ENCODE peak calls at places on chromosomes 4 and X, in ten cellular contexts. M is right cardiac atrium; B is left ventricle myocardium inferior; U is body of pancreas; N is CD8-positive, alpha-beta T cell; C is stomach; D is MM.1S; A is pancreas; G is upper lobe of left lung; Q is heart left ventricle. K is an unnamed sample. For H3K9me3, H3K4me1 and H3K27me3, the result is how much of the 10 kb centered on the place peaks cover.

GRCh38 chrX:124895947-124896346 is 423.7 kb upstream of the TEX13C start:
- DNase-seq in B (no peak), M (no peak), D (no peak), A (no peak), U (no peak), G (no peak), N (no peak), Q (no peak), C (no peak), K (no peak)

GRCh38 chr4:154004859-154005520 is 216.1 kb upstream of the SFRP2 start:
- DNase-seq in G (no peak), C (no peak), Q (no peak), U (peak), N (no peak), A (no peak), D (no peak), B (no peak), M (no peak), K (no peak)

GRCh38 chrX:8139713-8140112 is 31.4 kb downstream of the VCX2 start:
- DNase-seq in N (no peak), B (no peak), U (no peak), C (no peak), A (no peak), M (no peak), G (no peak), D (no peak), Q (no peak), K (no peak)

GRCh38 chrX:147902270-147902669 is 9.4 kb upstream of the FMR1 start:
- DNase-seq in B (no peak), N (no peak), D (no peak), G (no peak), C (no peak), A (no peak), M (no peak), Q (no peak), U (no peak), K (no peak)

GRCh38 chrX:65932173-65933084 is 107.5 kb downstream of the VSIG4 start:
- DNase-seq in Q (peak), M (no peak), C (no peak), N (no peak), B (no peak), G (peak), A (no peak), U (no peak), D (no peak), K (peak)

GRCh38 chr4:102036619-102037376 is 246.3 kb downstream of the BANK1 start:
- DNase-seq in Q (no peak), D (no peak), B (no peak), A (no peak), G (no peak), U (no peak), M (no peak), N (no peak), C (no peak), K (no peak)

GRCh38 chr4:6687947-6688878 is 5.5 kb upstream of the S100P start:
- DNase-seq in N (no peak), D (no peak), C (no peak), Q (no peak), A (no peak), U (no peak), M (no peak), G (no peak), B (no peak), K (no peak)

GRCh38 chr4:37837446-37837845 is 11.0 kb downstream of the PGM2 start:
- DNase-seq in M (no peak), Q (no peak), A (no peak), B (no peak), N (no peak), D (no peak), G (no peak), U (no peak), C (no peak), K (no peak)

GRCh38 chr4:98510757-98511517 is 147.5 kb downstream of the TSPAN5 start:
- DNase-seq in G (no peak), A (no peak), Q (no peak), U (no peak), B (no peak), M (no peak), D (peak), C (no peak), N (no peak), K (no peak)

GRCh38 chr4:30717208-30718020 is 2.8 kb upstream of the PCDH7 start:
- DNase-seq in Q (peak), M (peak), A (peak), U (peak), N (no peak), G (peak), D (peak), B (peak), C (peak), K (peak)

GRCh38 chr4:183995489-183996049 is 90.5 kb downstream of the STOX2 start:
- DNase-seq in B (no peak), C (no peak), Q (no peak), U (no peak), D (no peak), M (no peak), G (peak), A (no peak), N (no peak), K (no peak)

GRCh38 chr4:86596802-86597201 is 2.7 kb downstream of the PTPN13 start:
- DNase-seq in M (no peak), Q (no peak), N (no peak), A (no peak), G (no peak), U (no peak), D (no peak), B (no peak), C (no peak), K (no peak)

GRCh38 chrX:123481908-123482873 is 250.7 kb downstream of the THOC2 start:
- DNase-seq in D (no peak), U (no peak), A (no peak), B (no peak), Q (no peak), C (no peak), M (no peak), G (no peak), N (no peak), K (no peak)

GRCh38 chr4:145879598-145879997 is 59.0 kb downstream of the ZNF827 start:
- DNase-seq in A (no peak), M (no peak), G (no peak), D (no peak), N (no peak), Q (no peak), C (no peak), B (no peak), U (no peak), K (no peak)

GRCh38 chr4:144788469-144788868 is 142.5 kb downstream of the HHIP start:
- DNase-seq in G (no peak), Q (no peak), C (no peak), U (no peak), M (no peak), B (no peak), D (no peak), A (no peak), N (no peak), K (no peak)

GRCh38 chrX:2514131-2514530 is 13.4 kb upstream of the DHRSX start:
- DNase-seq in M (no peak), C (no peak), G (no peak), U (no peak), B (no peak), D (no peak), N (no peak), Q (no peak), A (no peak), K (no peak)

GRCh38 chr4:4995103-4995761 is 24.0 kb downstream of the CYTL1 start:
- DNase-seq in C (peak), Q (peak), A (peak), B (peak), U (peak), D (peak), N (no peak), G (no peak), M (peak), K (peak)

GRCh38 chrX:150086371-150086770 is 148.1 kb upstream of the EOLA2 start:
- DNase-seq in U (no peak), A (no peak), N (no peak), D (no peak), M (no peak), C (no peak), G (no peak), B (no peak), Q (no peak), K (no peak)

GRCh38 chr4:173490256-173490655 is 39.8 kb downstream of the HAND2 start:
- DNase-seq in B (no peak), A (no peak), N (no peak), M (no peak), D (no peak), Q (no peak), G (no peak), C (no peak), U (no peak), K (no peak)

GRCh38 chrX:149267878-149268813 is 237.0 kb downstream of the IDS start:
- DNase-seq in C (no peak), Q (no peak), N (no peak), U (no peak), G (no peak), A (no peak), M (no peak), D (no peak), B (no peak), K (no peak)

GRCh38 chr4:153474251-153474650 is 8.1 kb downstream of the TMEM131L start:
- DNase-seq in N (no peak), B (no peak), A (no peak), Q (no peak), C (no peak), U (no peak), M (no peak), G (no peak), D (no peak), K (no peak)

GRCh38 chr4:109067509-109068205 is 234.8 kb downstream of the COL25A1 start:
- DNase-seq in B (peak), A (peak), U (peak), N (no peak), C (no peak), G (no peak), D (no peak), Q (peak), M (no peak), K (peak)

GRCh38 chr4:913280-913618 is 18.9 kb downstream of the GAK start:
- DNase-seq in G (no peak), U (no peak), D (no peak), A (no peak), M (no peak), C (no peak), B (no peak), N (no peak), Q (no peak), K (no peak)

GRCh38 chr4:36233567-36234266 is 10.6 kb downstream of the ARAP2 start:
- DNase-seq in B (no peak), M (no peak), D (no peak), C (no peak), U (no peak), Q (no peak), A (no peak), G (no peak), N (no peak), K (no peak)

GRCh38 chr4:36235306-36235705 is 9.0 kb downstream of the ARAP2 start:
- DNase-seq in M (no peak), A (no peak), G (no peak), C (no peak), N (no peak), Q (no peak), D (no peak), B (no peak), U (no peak), K (peak)

GRCh38 chr4:36237366-36238353 is 6.7 kb downstream of the ARAP2 start:
- DNase-seq in M (no peak), D (no peak), G (no peak), C (no peak), A (no peak), U (no peak), N (no peak), Q (no peak), B (no peak), K (no peak)

GRCh38 chr4:36241771-36242170 is 2.5 kb downstream of the ARAP2 start:
- DNase-seq in N (no peak), U (no peak), Q (no peak), G (no peak), B (no peak), D (peak), C (no peak), M (no peak), A (no peak), K (peak)

DNA sequence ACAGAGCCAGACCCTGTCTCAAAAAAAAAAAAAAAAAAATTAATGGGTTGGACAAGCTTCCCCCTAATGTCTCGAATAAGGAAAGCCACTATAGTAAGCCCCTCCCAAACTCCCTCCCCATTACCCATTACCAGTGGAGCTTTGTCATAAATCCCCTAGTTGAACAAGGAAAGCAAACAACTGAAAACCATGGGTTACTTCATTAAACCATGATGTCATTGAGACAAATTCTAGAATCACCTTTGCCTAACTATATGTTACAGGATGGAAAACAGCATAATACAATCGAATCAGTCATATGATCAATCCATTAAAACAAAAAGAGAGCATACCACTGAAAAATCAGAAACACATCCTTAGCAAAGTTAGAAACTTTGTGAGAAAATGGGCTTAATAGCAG is 8.2 kb downstream of the ARAP2 start:
- DNase-seq in N (no peak), A (no peak), U (no peak), C (no peak), B (no peak), Q (no peak), G (no peak), M (no peak), D (no peak), K (no peak)
- H3K9me3 ChIP-seq in N (under half), A (under half), U (under half), C (under half), B (under half), Q (under half), G (under half), M (under half), D (under half), K (under half)

DNA sequence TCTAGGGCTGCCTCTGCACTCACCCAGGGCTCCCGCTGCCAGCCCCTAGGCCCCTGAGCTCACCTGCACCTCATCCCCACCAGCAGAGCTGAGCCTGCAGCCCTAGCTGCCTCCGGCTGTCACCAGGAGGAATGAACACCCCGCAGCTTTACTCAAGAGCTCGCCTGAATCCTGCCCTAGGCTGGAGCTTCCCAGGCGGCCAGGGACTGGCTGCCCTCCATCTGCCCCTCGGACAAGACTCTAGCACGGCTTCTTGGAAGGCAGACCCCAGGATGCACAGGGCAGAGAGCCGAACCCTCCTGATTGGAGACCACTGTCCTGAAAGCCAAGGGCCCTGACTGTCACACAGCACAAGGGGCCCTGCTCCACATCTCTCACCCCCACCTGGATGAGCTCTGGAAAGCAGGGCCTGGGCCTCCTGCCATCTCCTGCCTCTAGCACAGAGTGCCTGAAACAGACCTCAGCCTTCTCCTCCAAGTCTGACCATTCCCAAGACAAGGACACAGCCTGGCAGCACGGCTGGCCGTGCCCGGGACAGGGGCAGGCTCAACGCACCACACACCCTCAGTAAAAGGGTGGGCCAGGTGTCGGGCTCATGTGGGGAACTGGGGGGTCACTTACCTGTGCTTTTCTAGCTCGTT is 4.4 kb downstream of the MXD4 start:
- DNase-seq in A (peak), B (peak), D (no peak), N (no peak), M (peak), G (peak), C (peak), Q (peak), U (peak), K (no peak)
- H3K4me1 ChIP-seq in A (under half), B (half or more), D (under half), N (under half), M (under half), G (half or more), C (half or more), Q (half or more), U (half or more), K (under half)

DNA sequence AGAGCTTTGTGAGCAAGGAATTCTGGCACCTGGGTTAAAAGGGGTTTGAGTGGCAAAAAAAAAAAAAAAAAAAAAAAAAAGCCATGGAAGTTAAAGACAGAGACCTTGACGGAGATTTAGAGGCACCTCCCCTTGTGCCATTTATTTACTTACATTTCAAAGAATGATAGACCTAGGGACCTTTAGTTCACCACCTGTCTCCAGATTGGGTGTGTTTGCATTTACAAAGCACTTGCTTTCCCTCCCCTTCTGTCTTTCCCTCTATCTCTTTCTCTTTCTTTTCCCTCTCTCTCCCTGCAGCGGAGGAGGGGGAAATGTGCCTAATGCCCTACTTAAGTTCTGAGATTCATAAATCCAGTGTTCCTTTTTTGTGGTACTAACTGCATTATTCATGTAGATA is 116.0 kb downstream of the IQCM start:
- DNase-seq in C (no peak), D (no peak), B (no peak), N (no peak), M (no peak), U (no peak), A (no peak), G (no peak), Q (no peak), K (no peak)
- H3K27me3 ChIP-seq in C (under half), D (under half), B (under half), N (under half), M (under half), U (under half), A (under half), G (under half), Q (under half), K (under half)

GRCh38 chrX:154310991-154311541 is 15.5 kb downstream of the TKTL1 start:
- DNase-seq in U (no peak), N (no peak), G (no peak), A (no peak), C (no peak), M (no peak), Q (peak), D (no peak), B (no peak), K (no peak)
- H3K9me3 ChIP-seq in U (under half), N (under half), G (under half), A (under half), C (under half), M (under half), Q (under half), D (under half), B (under half), K (under half)

DNA sequence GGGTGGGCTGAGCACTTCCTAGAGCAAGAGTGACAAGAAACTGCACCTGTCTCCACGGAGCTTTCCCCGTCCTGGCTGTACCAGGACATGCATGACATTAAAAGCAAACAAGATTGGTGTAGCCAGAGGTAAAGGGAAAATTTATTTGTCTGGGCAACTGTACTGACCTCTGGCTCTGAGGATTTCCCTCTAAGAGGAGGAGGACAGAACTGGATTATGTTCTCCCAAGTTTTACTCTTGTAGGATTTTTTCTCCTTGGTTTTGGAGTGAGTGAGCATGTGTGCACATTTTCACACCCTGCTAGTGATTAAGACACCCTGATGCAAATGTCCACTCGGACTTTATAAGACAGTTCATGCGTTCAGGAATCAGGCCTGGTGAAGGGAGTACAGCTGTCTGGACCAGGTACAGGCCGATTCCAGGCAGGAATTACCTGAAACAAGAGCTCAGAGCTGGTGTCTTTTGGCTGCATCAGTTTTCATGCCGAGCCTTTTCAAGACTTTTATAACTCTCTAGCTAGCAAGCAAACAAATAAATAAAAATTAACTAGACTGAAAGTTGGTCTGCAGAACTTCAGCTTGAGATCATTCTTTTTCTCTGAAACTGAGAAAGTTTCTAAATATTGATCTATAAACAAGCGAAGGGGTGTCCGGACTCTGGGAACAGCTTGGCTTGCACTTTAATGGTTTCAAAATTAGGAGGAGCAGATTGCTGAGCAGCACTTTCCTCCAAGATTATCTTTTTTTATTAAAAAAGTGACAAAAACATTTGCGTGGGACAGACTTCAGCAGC is 51.3 kb upstream of the SPRY1 start:
- DNase-seq in Q (no peak), M (no peak), D (peak), U (no peak), G (no peak), N (no peak), A (no peak), C (no peak), B (no peak), K (no peak)
- H3K4me1 ChIP-seq in Q (under half), M (under half), D (under half), U (under half), G (under half), N (under half), A (under half), C (under half), B (under half), K (under half)

DNA sequence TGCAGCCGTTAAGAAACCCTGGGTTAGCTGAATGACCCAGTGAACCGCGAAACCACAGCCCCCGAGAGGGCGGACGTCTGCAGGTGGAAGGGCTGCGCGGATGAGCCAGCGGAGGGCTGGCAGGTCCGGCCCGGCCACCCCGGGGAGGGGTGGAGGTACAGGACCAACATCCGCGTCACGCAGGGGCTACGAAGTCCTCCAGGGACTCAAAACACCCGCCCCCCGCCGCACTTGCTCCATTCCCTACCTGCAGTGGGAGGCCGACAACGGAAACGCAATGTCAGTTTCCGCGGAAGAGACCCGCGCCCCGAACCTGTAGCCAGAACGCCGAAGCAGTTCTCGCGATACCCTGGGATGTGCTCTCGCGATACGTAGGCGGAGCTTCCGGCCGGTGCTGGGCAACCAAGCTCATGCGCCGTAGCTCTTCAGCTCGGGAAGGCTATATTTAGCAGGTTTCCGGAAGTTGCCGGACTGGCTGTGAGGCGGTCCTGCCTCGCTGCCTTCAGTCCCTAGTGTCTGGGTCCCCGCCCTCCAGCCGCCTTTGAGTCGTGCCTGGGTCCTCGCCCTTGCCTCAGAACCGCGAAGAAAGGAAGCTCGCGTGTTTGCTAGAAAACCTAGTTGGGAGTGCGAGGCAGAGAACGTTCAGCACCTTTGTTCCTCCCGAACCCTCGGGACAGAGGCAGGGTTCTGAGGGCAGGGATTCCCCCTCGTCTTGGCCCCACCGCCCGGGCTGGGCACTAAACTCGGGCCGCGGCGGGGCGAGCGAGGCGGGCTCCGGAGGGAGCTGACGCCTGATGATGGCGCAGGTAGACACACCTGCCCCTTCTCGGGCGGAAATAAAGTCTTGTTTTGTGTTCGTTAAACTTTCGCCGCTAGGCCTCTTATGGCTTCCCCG is at the start of the genes OFD1 and TRAPPC2:
- DNase-seq in A (peak), B (peak), Q (peak), U (peak), M (peak), D (peak), C (peak), G (peak), N (peak), K (peak)
- H3K27me3 ChIP-seq in A (under half), B (under half), Q (under half), U (under half), M (under half), D (under half), C (under half), G (under half), N (under half), K (under half)

GRCh38 chr4:129063640-129064039 is 29.7 kb downstream of the SCLT1 start:
- DNase-seq in A (no peak), D (no peak), C (no peak), B (no peak), Q (no peak), G (no peak), M (no peak), U (no peak), N (no peak), K (no peak)
- H3K9me3 ChIP-seq in A (under half), D (under half), C (under half), B (half or more), Q (half or more), G (half or more), M (under half), U (under half), N (under half), K (under half)